ENCODE peak calls at places on chromosomes 1 and 21, in six cellular contexts. V, N, U, D, P and R are unnamed samples.

GRCh38 chr1:201385299-201385891 is 7.9 kb upstream of the TNNT2 start:
- DNase-seq in V (no peak), N (peak), U (peak), D (peak), P (peak), R (peak)

GRCh38 chr1:50968884-50969610 is 998 bp upstream of the CDKN2C start:
- DNase-seq in V (no peak), N (no peak), U (peak), D (peak), P (peak), R (peak)

GRCh38 chr1:224759570-224760562 is 143.7 kb downstream of the CNIH3 start:
- DNase-seq in V (peak), N (no peak), U (no peak), D (no peak), P (no peak), R (peak)

GRCh38 chr1:30042438-30043147 is 680.8 kb downstream of the MATN1 start:
- DNase-seq in V (peak), N (no peak), U (no peak), D (no peak), P (no peak), R (peak)

GRCh38 chr21:43974791-43975468 is 37.2 kb upstream of the TRAPPC10 start:
- DNase-seq in V (no peak), N (no peak), U (no peak), D (no peak), P (no peak), R (no peak)

GRCh38 chr1:164702216-164702615 is 143.2 kb downstream of the PBX1 start:
- DNase-seq in V (no peak), N (peak), U (no peak), D (no peak), P (peak), R (no peak)

GRCh38 chr1:118958140-118958539 is 30.0 kb downstream of the TBX15 start:
- DNase-seq in V (no peak), N (no peak), U (no peak), D (no peak), P (no peak), R (no peak)

GRCh38 chr1:209893751-209894150 is 44.3 kb upstream of the SYT14 start:
- DNase-seq in V (no peak), N (no peak), U (no peak), D (no peak), P (peak), R (no peak)

GRCh38 chr1:70411360-70411844 is 334 bp downstream of the CTH start:
- DNase-seq in V (peak), N (peak), U (no peak), D (no peak), P (peak), R (no peak)

GRCh38 chr21:31520506-31521163 is 138.9 kb upstream of the SOD1 start:
- DNase-seq in V (no peak), N (peak), U (no peak), D (no peak), P (no peak), R (no peak)

GRCh38 chr1:199508653-199509052 is 518.9 kb upstream of the NR5A2 start:
- DNase-seq in V (no peak), N (no peak), U (no peak), D (no peak), P (peak), R (no peak)

GRCh38 chr1:109901508-109902145 is 9.0 kb upstream of the CSF1 start:
- DNase-seq in V (no peak), N (no peak), U (no peak), D (no peak), P (peak), R (no peak)

GRCh38 chr1:203557958-203558760 is 64.2 kb downstream of the OPTC start:
- DNase-seq in V (peak), N (peak), U (no peak), D (peak), P (peak), R (no peak)

GRCh38 chr1:113759341-113760101 is at the start of gene PHTF1:
- DNase-seq in V (no peak), N (peak), U (peak), D (peak), P (peak), R (peak)

GRCh38 chr1:67646145-67647035 is 38.6 kb upstream of the GADD45A start:
- DNase-seq in V (no peak), N (peak), U (no peak), D (peak), P (peak), R (no peak)

GRCh38 chr1:205232945-205233397 is 5.2 kb downstream of the TMCC2 start:
- DNase-seq in V (no peak), N (no peak), U (no peak), D (no peak), P (no peak), R (no peak)

GRCh38 chr21:41664881-41665765 is 101.7 kb downstream of the RIPK4 start:
- DNase-seq in V (no peak), N (peak), U (no peak), D (no peak), P (peak), R (no peak)

GRCh38 chr1:206748348-206749034 is 22.1 kb upstream of the IL19 start:
- DNase-seq in V (no peak), N (no peak), U (no peak), D (no peak), P (no peak), R (no peak)

GRCh38 chr1:17304827-17305177 is 3.2 kb upstream of the PADI4 start:
- DNase-seq in V (no peak), N (no peak), U (no peak), D (no peak), P (no peak), R (peak)

DNA sequence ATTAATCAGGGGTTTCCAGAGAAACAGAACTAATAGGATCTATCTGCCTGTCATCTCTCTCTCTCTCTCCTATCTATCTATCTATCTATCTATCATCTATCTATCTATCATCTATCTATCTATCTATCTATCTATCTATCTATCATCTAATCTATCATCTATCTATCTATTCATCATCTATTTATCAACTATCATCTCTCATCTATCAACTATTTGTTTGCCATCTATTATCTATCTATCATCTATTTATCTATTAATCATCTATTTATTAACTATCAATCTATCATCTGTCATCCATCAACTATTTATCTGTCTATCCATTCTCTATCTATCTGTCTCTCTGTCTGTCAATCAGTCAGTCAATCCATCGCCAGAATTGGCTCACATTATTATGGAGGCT is 70.0 kb upstream of the MRPS6 start:
- DNase-seq in V (no peak), N (no peak), U (no peak), D (no peak), P (no peak), R (no peak)
- H3K4me3 ChIP-seq in V (no peak), N (no peak), U (no peak), D (no peak), P (no peak), R (no peak)

GRCh38 chr1:245085508-245086095 is 69.2 kb upstream of the KIF26B start:
- DNase-seq in V (no peak), N (peak), U (no peak), D (no peak), P (peak), R (no peak)
- TF ChIP-seq CTCF in V (no peak), N (peak), U (no peak), D (no peak), P (no peak), R (no peak)

GRCh38 chr1:7292033-7292681 is 478.9 kb upstream of the VAMP3 start:
- DNase-seq in V (peak), N (no peak), U (no peak), D (no peak), P (no peak), R (peak)
- H3K4me3 ChIP-seq in V (no peak), N (no peak), U (no peak), D (no peak), P (no peak), R (no peak)

DNA sequence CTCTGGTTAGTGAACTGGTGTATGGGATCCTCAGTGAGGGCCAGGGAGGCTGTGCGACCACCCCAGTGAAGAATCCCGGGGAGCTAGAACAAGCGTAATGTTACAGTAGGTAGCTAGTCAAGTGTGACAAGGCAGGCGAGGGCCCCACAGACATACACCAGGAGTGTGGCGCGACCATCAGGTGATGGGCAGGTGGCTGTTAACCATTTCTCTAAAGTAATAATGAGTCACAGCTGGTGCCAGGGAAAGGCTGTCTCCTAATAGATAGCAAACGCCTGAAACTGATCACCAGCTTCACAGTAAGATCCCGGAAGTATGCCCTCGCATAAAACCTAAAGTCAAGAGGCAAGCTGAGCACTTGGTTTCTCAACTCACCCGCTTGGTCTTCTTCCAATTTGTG is 40.5 kb upstream of the TARBP1 start:
- DNase-seq in V (no peak), N (no peak), U (peak), D (no peak), P (no peak), R (no peak)
- TF ChIP-seq CTCF in V (no peak), N (no peak), U (no peak), D (no peak), P (no peak), R (no peak)

DNA sequence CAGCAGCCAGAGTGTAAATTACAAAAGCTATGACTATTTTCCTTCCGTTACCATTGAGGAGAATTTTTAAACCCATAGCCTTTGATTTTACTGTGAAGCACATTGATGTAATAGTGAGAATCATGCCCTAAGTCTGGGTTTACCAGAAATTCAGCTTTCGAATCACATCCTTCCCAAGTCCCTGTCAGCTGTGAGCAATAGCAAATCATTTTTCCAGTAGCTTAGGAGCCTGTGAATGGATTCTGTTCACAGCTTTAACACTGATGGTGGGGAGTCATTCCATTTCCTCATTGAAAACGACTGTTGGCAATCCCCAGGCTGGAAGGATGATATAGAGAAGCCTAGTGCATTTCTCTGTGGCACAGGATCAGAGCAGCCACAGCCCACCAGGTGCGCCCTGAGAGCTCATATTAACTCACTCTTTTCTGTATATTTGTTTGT is 82.2 kb upstream of the C1orf105 start:
- DNase-seq in V (no peak), N (no peak), U (no peak), D (no peak), P (no peak), R (no peak)
- H3K4me3 ChIP-seq in V (no peak), N (no peak), U (no peak), D (no peak), P (no peak), R (no peak)

GRCh38 chr1:178065250-178065649 is 28.7 kb upstream of the RASAL2 start:
- DNase-seq in V (no peak), N (no peak), U (no peak), D (no peak), P (no peak), R (no peak)
- TF ChIP-seq CTCF in V (no peak), N (no peak), U (no peak), D (no peak), P (no peak), R (no peak)

DNA sequence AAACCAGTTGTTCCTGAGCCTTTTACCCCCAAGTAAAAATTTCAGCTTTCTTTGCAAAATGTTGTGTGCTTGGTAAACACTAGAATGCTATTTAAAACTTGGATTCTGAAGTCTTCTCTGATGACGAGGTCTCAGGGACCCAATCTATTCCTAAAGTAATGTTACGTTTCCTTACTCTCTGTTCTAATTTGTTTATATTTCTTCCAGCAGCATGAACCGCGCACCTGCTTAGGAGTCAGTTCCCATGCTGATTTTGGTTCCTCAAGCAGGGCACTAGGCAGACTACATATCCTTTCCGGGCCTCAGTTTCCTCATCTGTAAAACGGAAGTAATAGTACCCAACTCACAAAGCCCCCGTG is 937 bp upstream of the ALDH4A1 start:
- DNase-seq in V (no peak), N (no peak), U (peak), D (no peak), P (no peak), R (no peak)
- H3K4me3 ChIP-seq in V (peak), N (peak), U (peak), D (peak), P (peak), R (peak)

DNA sequence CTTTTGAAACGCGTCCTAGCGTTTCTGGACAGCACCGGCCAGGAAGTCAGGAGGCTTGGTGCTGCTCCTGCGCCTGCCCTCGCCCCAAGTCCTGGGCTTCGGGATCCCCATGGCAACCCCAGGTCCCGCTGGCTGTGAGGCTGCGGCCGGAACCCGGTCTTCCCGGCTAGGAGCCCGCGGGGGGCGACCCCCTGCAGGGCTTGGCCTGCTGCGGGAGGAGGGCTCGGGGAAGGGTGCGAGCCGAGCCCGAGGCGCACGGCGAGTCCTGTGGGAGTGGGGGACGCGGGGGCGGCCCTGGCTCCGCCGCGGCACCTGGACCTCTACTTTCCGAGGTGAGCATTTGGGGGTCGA is 345 bp downstream of the MORN1 start:
- DNase-seq in V (no peak), N (no peak), U (peak), D (peak), P (no peak), R (peak)
- TF ChIP-seq CTCF in V (no peak), N (no peak), U (no peak), D (no peak), P (no peak), R (no peak)

GRCh38 chr1:156421062-156421938 is 52.3 kb downstream of the RHBG start:
- DNase-seq in V (no peak), N (peak), U (peak), D (peak), P (peak), R (peak)

GRCh38 chr1:156417700-156418015 is 48.6 kb downstream of the RHBG start:
- DNase-seq in V (no peak), N (no peak), U (no peak), D (no peak), P (no peak), R (no peak)

GRCh38 chr1:156420209-156421061 is 51.4 kb downstream of the RHBG start:
- DNase-seq in V (no peak), N (no peak), U (no peak), D (no peak), P (no peak), R (peak)

GRCh38 chr1:156421939-156422601 is 53.1 kb downstream of the RHBG start:
- DNase-seq in V (no peak), N (no peak), U (no peak), D (no peak), P (no peak), R (peak)

GRCh38 chr1:156419863-156420208 is 50.8 kb downstream of the RHBG start:
- DNase-seq in V (no peak), N (no peak), U (peak), D (no peak), P (no peak), R (peak)
- H3K4me3 ChIP-seq in V (peak), N (no peak), U (peak), D (peak), P (no peak), R (peak)